ENCODE peak calls at places on chromosome 3, in four cellular contexts. N, Q, I and L are unnamed samples.

GRCh38 chr3:30263238-30263920 is 343.0 kb upstream of the TGFBR2 start:
- DNase-seq in N (no peak), I (no peak), Q (no peak), L (no peak)

GRCh38 chr3:67389176-67389575 is 265.2 kb downstream of the SUCLG2 start:
- DNase-seq in I (no peak), N (no peak), Q (no peak), L (no peak)

GRCh38 chr3:18393906-18394305 is 31.2 kb downstream of the SATB1 start:
- DNase-seq in N (no peak), Q (no peak), I (no peak), L (no peak)

GRCh38 chr3:185824467-185825378 is at the start of gene IGF2BP2:
- DNase-seq in N (peak; percentile 29), Q (peak; percentile 90), I (no peak), L (peak; percentile 73)

GRCh38 chr3:110292102-110292501 is 779.5 kb upstream of the NECTIN3 start:
- DNase-seq in I (no peak), Q (no peak), N (no peak), L (no peak)

GRCh38 chr3:52842424-52842823 is 7.6 kb upstream of the MUSTN1 start:
- DNase-seq in I (no peak), N (no peak), Q (peak; percentile 69), L (no peak)

GRCh38 chr3:48962340-48962739 is 27.7 kb upstream of the P4HTM start:
- DNase-seq in I (no peak), Q (no peak), N (no peak), L (no peak)

GRCh38 chr3:13881536-13882410 is 1.9 kb upstream of the WNT7A start:
- DNase-seq in I (no peak), N (no peak), Q (no peak), L (no peak)

GRCh38 chr3:12308517-12308916 is 19.6 kb downstream of the PPARG start:
- DNase-seq in I (no peak), N (peak; percentile 56), Q (no peak), L (no peak)

GRCh38 chr3:2838533-2839157 is 271.5 kb downstream of the IL5RA start:
- DNase-seq in N (no peak), I (no peak), Q (no peak), L (no peak)

GRCh38 chr3:194203482-194204035 is 67.6 kb downstream of the HES1 start:
- DNase-seq in Q (no peak), I (no peak), N (no peak), L (no peak)

GRCh38 chr3:47408839-47409229 is 28.0 kb downstream of the PTPN23 start:
- DNase-seq in I (no peak), N (no peak), Q (no peak), L (no peak)
- TF ChIP-seq POLR2A in I (no peak), N (no peak), Q (no peak), L (no peak)

DNA sequence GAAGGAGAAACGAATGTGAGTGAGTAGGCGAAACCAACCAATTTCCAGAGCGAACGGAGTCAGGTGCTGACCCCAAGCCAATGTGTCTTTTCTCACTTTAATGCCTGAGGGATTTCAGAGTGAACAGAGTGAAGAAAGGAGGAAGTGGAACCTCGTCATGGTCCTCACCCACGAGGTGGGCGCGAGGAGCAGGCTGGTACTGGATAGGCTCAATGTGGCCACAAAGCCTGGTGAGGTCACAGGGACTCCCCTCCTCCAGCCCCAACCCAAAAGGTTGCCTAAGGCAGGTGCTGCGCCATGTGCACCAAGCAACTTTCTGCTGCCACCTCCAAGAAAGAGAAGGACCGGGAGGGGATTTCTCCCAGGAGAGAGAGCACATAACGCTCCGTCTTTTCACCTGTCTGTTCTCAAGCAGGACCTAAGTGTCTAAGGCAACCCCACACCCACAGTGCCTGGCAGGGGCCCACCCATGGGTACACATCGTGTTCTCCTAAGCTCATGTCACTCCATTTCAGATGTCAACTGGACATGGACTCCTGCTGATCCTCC is 3.8 kb downstream of the NRROS start:
- DNase-seq in I (no peak), Q (peak; percentile 94), N (no peak), L (no peak)
- H3K4me3 ChIP-seq in I (no peak overlapping the region), Q (no peak overlapping the region), N (no peak overlapping the region), L (no peak overlapping the region)

DNA sequence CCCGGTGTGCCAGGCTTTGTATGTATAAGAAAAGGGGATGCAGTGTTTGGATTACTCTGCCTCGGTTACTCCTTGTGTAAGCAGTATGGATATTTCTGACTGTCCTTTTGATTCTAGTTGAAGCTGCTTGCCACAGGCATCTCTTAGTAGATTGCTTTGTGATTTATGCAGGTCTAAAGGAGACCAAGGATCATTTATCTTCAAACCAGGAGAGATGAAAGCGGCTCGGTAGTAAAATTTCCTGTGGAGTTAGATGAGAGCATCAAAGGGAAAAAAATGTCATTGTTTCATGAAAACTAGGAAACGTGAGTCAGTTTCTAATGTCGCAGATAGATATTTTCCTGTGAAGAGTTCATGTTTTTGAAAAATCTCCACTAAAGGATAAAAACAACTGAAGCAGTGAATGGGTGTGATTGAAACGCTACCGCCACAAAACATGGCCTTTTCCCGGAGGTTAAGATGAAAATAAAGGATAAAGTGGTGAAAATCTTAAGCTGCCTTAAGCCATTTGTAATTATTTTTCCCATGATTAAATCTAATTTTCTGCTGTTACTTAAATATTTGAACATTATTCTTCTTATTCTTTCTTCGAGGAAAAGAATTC is 254.1 kb upstream of the TBL1XR1 start:
- DNase-seq in Q (no peak), N (no peak), I (no peak), L (no peak)
- H3K27ac ChIP-seq in Q (no peak overlapping the region), N (no peak overlapping the region), I (peak overlapping the region; percentile 73), L (no peak overlapping the region)

DNA sequence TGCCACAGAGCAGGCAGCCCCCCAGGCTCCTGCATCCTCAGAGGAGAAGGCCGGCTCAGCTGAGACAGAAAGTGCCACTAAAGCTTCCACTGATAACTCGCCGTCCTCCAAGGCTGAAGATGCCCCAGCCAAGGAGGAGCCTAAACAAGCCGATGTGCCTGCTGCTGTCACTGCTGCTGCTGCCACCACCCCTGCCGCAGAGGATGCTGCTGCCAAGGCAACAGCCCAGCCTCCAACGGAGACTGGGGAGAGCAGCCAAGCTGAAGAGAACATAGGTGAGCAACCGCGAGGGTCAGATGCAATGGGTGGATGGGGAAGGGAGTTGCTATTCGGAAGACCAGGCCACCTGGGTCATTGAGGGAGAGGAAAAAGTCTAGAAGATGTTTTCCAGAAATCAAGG is 53.0 kb downstream of the GAP43 start:
- DNase-seq in Q (no peak), I (no peak), N (no peak), L (no peak)
- TF ChIP-seq POLR2A in Q (no peak), I (no peak), N (no peak), L (no peak)

GRCh38 chr3:112640864-112641751 is at the start of gene CCDC80:
- DNase-seq in N (peak; percentile 75), I (no peak), Q (no peak), L (peak; percentile 19)

GRCh38 chr3:112640333-112640863 is 545 bp downstream of the CCDC80 start:
- DNase-seq in Q (no peak), I (no peak), N (peak; percentile 46), L (no peak)

GRCh38 chr3:112637700-112638099 is 3.2 kb downstream of the CCDC80 start:
- DNase-seq in N (no peak), Q (no peak), I (no peak), L (no peak)

GRCh38 chr3:112638327-112639020 is 2.5 kb downstream of the CCDC80 start:
- DNase-seq in I (no peak), N (no peak), Q (no peak), L (no peak)

DNA sequence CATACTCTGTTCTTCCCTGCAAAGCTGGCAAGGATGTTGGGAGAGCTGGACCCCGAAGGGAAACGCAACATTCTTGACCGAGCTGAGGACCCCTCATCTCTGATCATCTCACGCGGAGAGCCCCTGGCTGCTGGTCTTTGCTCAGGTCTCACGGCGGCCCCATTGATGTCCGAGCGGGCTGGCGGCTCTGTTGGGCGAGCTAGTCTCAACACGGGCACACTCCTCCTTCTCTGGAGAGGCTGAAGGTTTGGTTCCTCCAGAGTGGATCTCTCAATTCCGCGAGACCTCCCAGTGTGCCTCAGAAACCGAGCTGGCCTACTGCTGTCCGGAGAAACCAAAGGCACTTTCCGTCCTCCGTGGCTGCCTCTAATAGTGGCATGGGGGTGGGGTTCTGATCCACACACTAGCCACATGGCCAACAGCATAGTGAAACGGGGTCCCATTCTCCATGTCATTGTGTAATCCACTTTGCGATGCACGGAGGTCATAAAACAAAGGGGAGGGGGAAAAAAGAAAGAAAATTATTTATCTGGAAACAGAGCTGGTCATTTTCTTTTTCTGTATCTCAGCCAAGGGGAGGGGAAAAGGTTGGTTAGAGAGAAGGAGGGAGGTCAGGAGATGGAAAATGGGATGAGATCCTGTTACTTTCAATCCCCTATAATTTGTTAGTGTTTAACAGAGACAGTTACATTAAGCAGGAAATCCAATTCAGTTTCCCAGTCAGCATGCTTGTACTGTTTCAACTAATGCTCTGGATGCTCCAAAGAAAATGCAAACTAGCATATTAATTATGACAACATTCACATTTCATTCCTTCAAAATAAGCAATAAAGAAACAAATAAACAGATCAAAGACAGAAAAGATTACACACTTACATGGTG is 1.3 kb downstream of the CCDC80 start:
- DNase-seq in Q (no peak), I (no peak), N (no peak), L (no peak)
- H3K4me3 ChIP-seq in Q (peak overlapping the region; percentile 9), I (peak overlapping the region; percentile 46), N (peak overlapping the region; percentile 47), L (no peak overlapping the region)